ENCODE peak calls at places on chromosomes 4 and X, in ten cellular contexts. B is endothelial cell; R is nephron progenitor cell; I is SJSA1; C is H7; T is T-cell; S is neural progenitor cell; N is activated naive CD4-positive, alpha-beta T cell; L is left cardiac atrium; Z is naive thymus-derived CD4-positive, alpha-beta T cell. M is an unnamed sample.

GRCh38 chr4:101035522-101035921 is 311.8 kb downstream of the PPP3CA start:
- DNase-seq in R (no peak), Z (no peak), N (no peak), S (no peak), L (no peak), B (no peak), I (no peak), C (no peak), T (no peak), M (peak)

GRCh38 chr4:137545461-137545861 is 13.2 kb upstream of the PCDH18 start:
- DNase-seq in Z (no peak), I (no peak), T (no peak), R (no peak), B (no peak), L (no peak), N (no peak), S (peak), C (no peak), M (peak)

GRCh38 chrX:77698242-77698641 is 87.8 kb downstream of the ATRX start:
- DNase-seq in L (no peak), B (no peak), Z (no peak), R (no peak), C (no peak), I (no peak), T (no peak), S (no peak), N (no peak), M (no peak)

GRCh38 chrX:82589410-82589809 is 918.7 kb upstream of the POU3F4 start:
- DNase-seq in L (no peak), B (no peak), S (no peak), N (no peak), Z (no peak), T (no peak), R (no peak), I (peak), C (no peak), M (no peak)

GRCh38 chr4:38106886-38107514 is 146.8 kb downstream of the PTTG2 start:
- DNase-seq in T (no peak), C (no peak), B (no peak), Z (no peak), L (no peak), N (no peak), R (no peak), S (no peak), I (no peak), M (no peak)

GRCh38 chr4:119041951-119042560 is 93.6 kb upstream of the MYOZ2 start:
- DNase-seq in T (peak), B (peak), I (peak), Z (peak), C (peak), N (peak), R (peak), S (peak), L (peak), M (peak)

GRCh38 chrX:13219990-13220764 is 99.7 kb downstream of the ATXN3L start:
- DNase-seq in C (no peak), T (no peak), L (no peak), I (no peak), S (no peak), R (no peak), B (no peak), Z (no peak), N (no peak), M (no peak)

GRCh38 chrX:135484636-135485289 is 35.7 kb upstream of the INTS6L start:
- DNase-seq in R (no peak), C (peak), T (peak), Z (peak), S (peak), L (no peak), N (no peak), I (peak), B (peak), M (peak)

GRCh38 chr4:87896020-87896621 is 63.4 kb downstream of the MEPE start:
- DNase-seq in C (peak), R (peak), B (no peak), L (peak), T (no peak), Z (no peak), S (no peak), I (peak), N (no peak), M (peak)

GRCh38 chr4:69831646-69832325 is 28.2 kb downstream of the SULT1E1 start:
- DNase-seq in R (no peak), T (peak), I (no peak), C (no peak), S (no peak), Z (no peak), B (no peak), L (no peak), N (no peak), M (no peak)

GRCh38 chr4:98851806-98852205 is 77.1 kb downstream of the EIF4E start:
- DNase-seq in C (peak), T (no peak), B (no peak), R (no peak), N (no peak), Z (no peak), I (peak), L (no peak), S (no peak), M (peak)

GRCh38 chr4:110165382-110166285 is 32.8 kb downstream of the ELOVL6 start:
- DNase-seq in Z (peak), T (peak), I (peak), R (peak), S (peak), L (no peak), C (no peak), N (peak), B (no peak), M (no peak)

GRCh38 chr4:18138076-18138665 is 116.6 kb upstream of the LCORL start:
- DNase-seq in R (no peak), I (no peak), C (no peak), L (no peak), T (no peak), Z (no peak), S (no peak), N (no peak), B (no peak), M (no peak)

M was measured in GM23338.